ENCODE peak calls at places on chromosomes 11 and 22, in seven cellular contexts. B is esophagus muscularis mucosa, V is HepG2, R is upper lobe of left lung, K is A549, U is ovary, P is stomach. H is an unnamed sample. For H3K4me1, the result is how much of the 10 kb centered on the place peaks cover.

GRCh38 chr11:31160504-31161422 is 208.8 kb downstream of the DCDC1 start:
- DNase-seq in B (no peak), V (peak), R (no peak), K (no peak), U (no peak), P (no peak), H (no peak)

GRCh38 chr11:66546368-66546965 is at the start of gene ACTN3:
- DNase-seq in B (no peak), V (peak), R (peak), K (no peak), U (peak), P (no peak), H (peak)

GRCh38 chr11:35583126-35583525 is 35.1 kb upstream of the FJX1 start:
- DNase-seq in B (no peak), V (no peak), R (no peak), K (no peak), U (no peak), P (no peak), H (no peak)

GRCh38 chr11:57321996-57322880 is 2.5 kb downstream of the TNKS1BP1 start:
- DNase-seq in B (peak), V (peak), R (peak), K (peak), U (peak), P (peak), H (peak)

GRCh38 chr22:19206287-19206686 is 27.8 kb upstream of the SLC25A1 start:
- DNase-seq in B (no peak), V (no peak), R (no peak), K (no peak), U (no peak), P (no peak), H (no peak)

GRCh38 chr11:46845440-46845739 is 690 bp downstream of the CKAP5 start:
- DNase-seq in B (no peak), V (no peak), R (no peak), K (no peak), U (no peak), P (no peak), H (no peak)

GRCh38 chr22:48494968-48495750 is 1332.5 kb downstream of the BRD1 start:
- DNase-seq in B (no peak), V (no peak), R (peak), K (no peak), U (peak), P (no peak), H (no peak)

GRCh38 chr11:88051386-88051785 is 123.9 kb downstream of the RAB38 start:
- DNase-seq in B (no peak), V (peak), R (no peak), K (no peak), U (no peak), P (no peak), H (no peak)

GRCh38 chr11:61922539-61922938 is 5.2 kb upstream of the RAB3IL1 start:
- DNase-seq in B (peak), V (no peak), R (peak), K (no peak), U (peak), P (peak), H (peak)
- TF ChIP-seq EP300 in B (no peak), V (no peak), R (no peak), K (no peak), U (peak), P (no peak), H (peak)

DNA sequence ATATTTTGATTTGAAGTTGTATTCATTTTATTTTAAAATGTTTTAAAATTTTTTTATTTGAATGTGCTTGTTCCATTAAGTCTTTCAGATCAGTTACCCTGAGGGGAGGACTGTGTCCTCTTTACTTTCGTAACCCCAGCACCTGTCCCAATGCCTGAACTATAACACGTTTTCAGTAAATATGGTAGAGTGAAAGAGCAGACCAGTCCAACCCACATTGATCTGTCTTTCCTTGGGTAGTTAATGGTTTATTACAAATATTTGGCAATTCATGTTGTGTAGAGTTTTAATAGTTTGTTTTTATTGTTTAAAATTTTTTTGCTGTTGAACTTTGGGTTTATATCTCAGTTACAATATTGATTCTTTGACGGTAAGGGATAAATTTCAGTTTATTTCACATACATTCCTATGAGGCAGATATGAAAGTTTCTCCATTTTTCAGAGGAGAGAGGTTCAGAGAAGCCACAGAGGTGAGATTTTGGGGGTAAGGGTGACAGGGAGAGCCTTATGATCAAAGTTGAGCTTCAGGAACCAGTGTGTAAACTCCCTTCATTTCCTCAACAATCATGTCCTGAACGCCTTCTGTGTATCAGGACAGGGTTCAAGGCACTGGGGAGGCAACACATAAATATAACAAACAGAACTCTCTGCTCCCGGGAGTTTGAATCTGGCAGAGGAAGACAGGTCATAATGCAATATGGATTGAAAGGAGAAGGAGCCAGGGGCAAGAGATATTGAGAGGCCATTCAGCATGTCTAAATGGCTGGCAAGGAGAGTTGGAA is 27.8 kb downstream of the AMOTL1 start:
- DNase-seq in B (no peak), V (no peak), R (no peak), K (no peak), U (no peak), P (no peak), H (no peak)
- H3K4me1 ChIP-seq in B (half or more), V (under half), R (under half), K (under half), U (under half), P (under half), H (under half)

GRCh38 chr22:45155050-45155840 is 8.5 kb upstream of the NUP50 start:
- DNase-seq in B (no peak), V (no peak), R (no peak), K (no peak), U (no peak), P (no peak), H (no peak)
- H3K27ac ChIP-seq in B (no peak), V (no peak), R (no peak), K (no peak), U (no peak), P (no peak), H (no peak)

DNA sequence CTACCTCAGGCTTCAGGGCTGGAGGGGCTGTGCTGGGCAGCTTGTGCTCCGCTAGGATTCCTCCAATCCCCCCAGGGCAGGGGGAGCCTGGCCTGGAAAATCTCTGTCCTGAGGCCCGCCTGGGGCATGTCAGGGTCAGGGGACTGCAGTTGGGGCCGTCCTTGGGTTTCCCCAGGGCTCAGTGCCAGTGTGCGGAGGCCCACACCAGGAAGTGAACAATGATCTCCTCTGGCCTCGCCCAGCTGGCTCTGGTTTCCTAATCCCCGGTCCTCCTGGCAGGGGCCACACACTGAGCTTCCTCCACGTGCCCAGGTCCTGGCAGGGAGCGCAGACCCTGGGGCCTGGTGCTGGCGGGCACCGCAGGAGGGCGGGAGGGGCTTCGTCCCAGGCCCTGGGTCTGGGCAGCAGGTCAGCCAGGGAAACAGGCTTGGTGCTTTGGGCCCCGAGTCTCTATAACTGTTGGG is 1.4 kb upstream of the MUC2 start:
- DNase-seq in B (no peak), V (peak), R (peak), K (peak), U (no peak), P (peak), H (no peak)
- TF ChIP-seq EP300 in B (no peak), V (no peak), R (no peak), K (peak), U (no peak), P (no peak), H (no peak)

GRCh38 chr11:15584158-15584557 is 469.4 kb downstream of the INSC start:
- DNase-seq in B (no peak), V (no peak), R (no peak), K (no peak), U (no peak), P (no peak), H (no peak)
- H3K4me1 ChIP-seq in B (under half), V (under half), R (under half), K (under half), U (under half), P (under half), H (under half)

DNA sequence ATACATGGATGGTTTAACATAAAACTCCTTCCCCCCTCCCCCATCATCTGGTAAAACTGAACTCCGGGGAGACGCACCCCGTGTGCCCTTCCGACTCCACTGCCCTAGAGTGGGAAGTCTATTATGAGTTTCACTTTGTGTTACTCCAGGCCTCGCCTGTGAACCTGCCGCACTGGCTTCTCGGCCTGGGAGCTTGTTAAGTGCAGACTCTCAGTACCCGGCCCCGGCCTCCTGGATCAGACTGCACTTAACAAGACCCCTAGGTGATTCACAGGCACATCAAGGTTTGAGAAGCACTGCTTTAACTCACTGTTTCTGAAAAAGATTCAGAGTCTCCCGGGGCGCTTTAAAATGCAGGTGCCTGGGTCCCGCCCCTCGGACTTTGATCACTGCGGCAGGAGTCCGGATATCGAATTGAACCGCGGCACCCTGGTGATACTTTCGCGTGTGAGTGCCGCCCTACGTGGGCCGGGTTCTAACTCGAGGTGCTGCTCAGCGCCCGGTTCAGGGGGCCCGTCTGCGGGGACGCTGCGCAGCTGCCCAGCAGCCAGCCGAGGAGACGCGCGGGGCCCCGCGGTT is 3.6 kb downstream of the PTGDR2 start:
- DNase-seq in B (no peak), V (no peak), R (no peak), K (no peak), U (no peak), P (peak), H (no peak)
- H3K27ac ChIP-seq in B (no peak), V (peak), R (no peak), K (no peak), U (no peak), P (peak), H (no peak)

GRCh38 chr11:119828819-119829218 is 99.8 kb upstream of the NECTIN1 start:
- DNase-seq in B (no peak), V (no peak), R (no peak), K (no peak), U (no peak), P (no peak), H (no peak)

GRCh38 chr11:119831011-119831410 is 102.0 kb upstream of the NECTIN1 start:
- DNase-seq in B (no peak), V (no peak), R (no peak), K (no peak), U (no peak), P (no peak), H (no peak)

GRCh38 chr11:119832132-119832531 is 103.1 kb upstream of the NECTIN1 start:
- DNase-seq in B (no peak), V (no peak), R (no peak), K (no peak), U (no peak), P (no peak), H (no peak)

GRCh38 chr11:119829407-119829806 is 100.4 kb upstream of the NECTIN1 start:
- DNase-seq in B (no peak), V (no peak), R (no peak), K (no peak), U (no peak), P (no peak), H (no peak)

GRCh38 chr11:119830400-119830799 is 101.4 kb upstream of the NECTIN1 start:
- DNase-seq in B (no peak), V (no peak), R (no peak), K (no peak), U (no peak), P (no peak), H (no peak)
- TF ChIP-seq EP300 in B (no peak), V (no peak), R (no peak), K (no peak), U (no peak), P (no peak), H (no peak)